ENCODE peak calls at places on chromosomes 2 and 18, in nine cellular contexts. One of them, this sample, is unnamed.

GRCh38 chr2:54122939-54123338 is 7.5 kb downstream of the ACYP2 start:
- DNase-seq in neuronal stem cell: no peak
- DNase-seq in mesenchymal stem cell: peak; percentile 81
- DNase-seq in ascending aorta: peak; percentile 66
- DNase-seq in heart right ventricle: no peak
- DNase-seq in A549: peak; percentile 31
- DNase-seq in mesendoderm: no peak
- DNase-seq in pancreas: no peak
- DNase-seq in Panc1: no peak
- DNase-seq in this sample: no peak

GRCh38 chr18:13321923-13322322 is 103.4 kb downstream of the LDLRAD4 start:
- DNase-seq in neuronal stem cell: no peak
- DNase-seq in mesenchymal stem cell: no peak
- DNase-seq in ascending aorta: no peak
- DNase-seq in heart right ventricle: no peak
- DNase-seq in A549: no peak
- DNase-seq in mesendoderm: no peak
- DNase-seq in pancreas: no peak
- DNase-seq in Panc1: no peak
- DNase-seq in this sample: no peak

GRCh38 chr2:136191041-136191440 is 73.1 kb upstream of the CXCR4 start:
- DNase-seq in neuronal stem cell: no peak
- DNase-seq in mesenchymal stem cell: no peak
- DNase-seq in ascending aorta: no peak
- DNase-seq in heart right ventricle: no peak
- DNase-seq in A549: no peak
- DNase-seq in mesendoderm: no peak
- DNase-seq in pancreas: no peak
- DNase-seq in Panc1: no peak
- DNase-seq in this sample: no peak

GRCh38 chr2:191638079-191638801 is 39.7 kb upstream of the NABP1 start:
- DNase-seq in neuronal stem cell: no peak
- DNase-seq in mesenchymal stem cell: peak; percentile 63
- DNase-seq in ascending aorta: no peak
- DNase-seq in heart right ventricle: no peak
- DNase-seq in A549: no peak
- DNase-seq in mesendoderm: peak; percentile 32
- DNase-seq in pancreas: no peak
- DNase-seq in Panc1: peak; percentile 73
- DNase-seq in this sample: no peak

GRCh38 chr2:64586883-64587481 is 62.9 kb downstream of the AFTPH start:
- DNase-seq in neuronal stem cell: peak; percentile 35
- DNase-seq in mesenchymal stem cell: peak; percentile 69
- DNase-seq in ascending aorta: no peak
- DNase-seq in heart right ventricle: no peak
- DNase-seq in A549: peak; percentile 60
- DNase-seq in mesendoderm: peak; percentile 65
- DNase-seq in pancreas: no peak
- DNase-seq in Panc1: peak; percentile 36
- DNase-seq in this sample: no peak

GRCh38 chr18:69659142-69659651 is 258.5 kb downstream of the DOK6 start:
- DNase-seq in neuronal stem cell: no peak
- DNase-seq in mesenchymal stem cell: no peak
- DNase-seq in ascending aorta: no peak
- DNase-seq in heart right ventricle: no peak
- DNase-seq in A549: no peak
- DNase-seq in mesendoderm: no peak
- DNase-seq in pancreas: no peak
- DNase-seq in Panc1: no peak
- DNase-seq in this sample: no peak

GRCh38 chr2:3754795-3755194 is 51.4 kb downstream of the DCDC2C start:
- DNase-seq in neuronal stem cell: no peak
- DNase-seq in mesenchymal stem cell: no peak
- DNase-seq in ascending aorta: no peak
- DNase-seq in heart right ventricle: no peak
- DNase-seq in A549: no peak
- DNase-seq in mesendoderm: no peak
- DNase-seq in pancreas: no peak
- DNase-seq in Panc1: no peak
- DNase-seq in this sample: no peak

GRCh38 chr2:126700073-126700581 is 44.2 kb downstream of the GYPC start:
- DNase-seq in neuronal stem cell: no peak
- DNase-seq in mesenchymal stem cell: peak; percentile 40
- DNase-seq in ascending aorta: peak; percentile 11
- DNase-seq in heart right ventricle: no peak
- DNase-seq in A549: no peak
- DNase-seq in mesendoderm: peak; percentile 42
- DNase-seq in pancreas: no peak
- DNase-seq in Panc1: no peak
- DNase-seq in this sample: no peak

DNA sequence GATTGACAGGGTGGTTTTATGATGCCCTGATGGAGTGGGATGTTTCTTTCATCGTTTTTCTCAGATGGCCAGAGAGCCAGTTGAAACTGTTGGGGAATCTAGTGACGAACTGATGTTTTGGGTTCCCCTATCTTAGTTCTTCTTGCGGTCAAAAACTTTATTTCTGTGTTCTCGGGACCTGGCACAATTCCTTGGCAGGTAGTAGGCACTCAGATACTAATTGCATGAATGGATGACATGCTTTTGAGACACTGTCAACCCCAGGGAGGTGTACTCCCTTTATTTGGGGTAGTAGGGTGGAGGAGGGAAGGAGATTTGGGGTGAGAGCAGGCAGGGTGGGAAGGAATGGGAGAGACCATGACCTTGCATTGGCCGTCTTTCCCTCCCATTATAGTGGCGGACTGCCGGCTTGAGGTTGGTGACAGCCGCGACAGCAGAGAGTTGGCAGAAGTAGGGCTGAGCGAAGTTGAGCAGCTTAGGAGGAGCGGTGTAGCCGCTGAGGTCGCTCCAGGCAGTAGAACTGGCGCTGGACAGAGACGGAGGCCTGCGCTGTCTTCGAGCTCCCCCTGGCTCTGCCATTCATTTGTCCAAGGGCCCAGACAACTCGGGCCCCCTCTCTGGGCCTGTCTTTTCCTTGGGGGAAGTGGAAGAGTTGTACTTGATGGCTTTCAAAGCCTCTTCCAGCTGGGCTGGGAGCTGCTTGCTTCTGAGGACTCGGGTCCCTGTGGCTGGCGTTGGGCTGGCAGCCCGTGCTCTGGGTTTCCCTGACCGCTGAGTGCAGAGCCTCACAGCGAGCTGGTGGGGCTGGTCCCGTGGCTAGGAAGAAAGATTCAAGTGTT is 2.6 kb downstream of the TET3 start:
- DNase-seq in neuronal stem cell: no peak
- DNase-seq in mesenchymal stem cell: peak; percentile 55
- DNase-seq in ascending aorta: no peak
- DNase-seq in heart right ventricle: peak; percentile 55
- DNase-seq in A549: no peak
- DNase-seq in mesendoderm: no peak
- DNase-seq in pancreas: peak; percentile 55
- DNase-seq in Panc1: no peak
- DNase-seq in this sample: no peak
- H3K4me1 ChIP-seq in neuronal stem cell: peaks cover 34% of the 10 kb centered on the region
- H3K4me1 ChIP-seq in mesenchymal stem cell: peaks cover 33% of the 10 kb centered on the region
- H3K4me1 ChIP-seq in ascending aorta: peaks cover 25% of the 10 kb centered on the region
- H3K4me1 ChIP-seq in heart right ventricle: peaks cover 43% of the 10 kb centered on the region
- H3K4me1 ChIP-seq in A549: peaks cover 43% of the 10 kb centered on the region
- H3K4me1 ChIP-seq in mesendoderm: peaks cover 19% of the 10 kb centered on the region
- H3K4me1 ChIP-seq in pancreas: peaks cover 13% of the 10 kb centered on the region
- H3K4me1 ChIP-seq in Panc1: peaks cover 47% of the 10 kb centered on the region
- H3K4me1 ChIP-seq in this sample: peaks cover 51% of the 10 kb centered on the region

GRCh38 chr2:195535911-195536522 is 121.0 kb upstream of the SLC39A10 start:
- DNase-seq in neuronal stem cell: no peak
- DNase-seq in mesenchymal stem cell: no peak
- DNase-seq in ascending aorta: peak; percentile 73
- DNase-seq in heart right ventricle: no peak
- DNase-seq in A549: no peak
- DNase-seq in mesendoderm: no peak
- DNase-seq in pancreas: peak; percentile 31
- DNase-seq in Panc1: no peak
- DNase-seq in this sample: peak; percentile 38
- H3K4me1 ChIP-seq in neuronal stem cell: no peaks in the 10 kb centered on the region
- H3K4me1 ChIP-seq in mesenchymal stem cell: peaks cover 6% of the 10 kb centered on the region
- H3K4me1 ChIP-seq in ascending aorta: peaks cover 21% of the 10 kb centered on the region
- H3K4me1 ChIP-seq in heart right ventricle: no peaks in the 10 kb centered on the region
- H3K4me1 ChIP-seq in A549: peaks cover 43% of the 10 kb centered on the region
- H3K4me1 ChIP-seq in mesendoderm: peaks cover 3% of the 10 kb centered on the region
- H3K4me1 ChIP-seq in pancreas: peaks cover 6% of the 10 kb centered on the region
- H3K4me1 ChIP-seq in Panc1: peaks cover 28% of the 10 kb centered on the region
- H3K4me1 ChIP-seq in this sample: no peaks in the 10 kb centered on the region

GRCh38 chr2:43327119-43327518 is 100.7 kb upstream of the ZFP36L2 start:
- DNase-seq in neuronal stem cell: no peak
- DNase-seq in mesenchymal stem cell: no peak
- DNase-seq in ascending aorta: peak; percentile 34
- DNase-seq in heart right ventricle: no peak
- DNase-seq in A549: no peak
- DNase-seq in mesendoderm: no peak
- DNase-seq in pancreas: no peak
- DNase-seq in Panc1: no peak
- DNase-seq in this sample: no peak

GRCh38 chr2:43324589-43325447 is 98.4 kb upstream of the ZFP36L2 start:
- DNase-seq in neuronal stem cell: no peak
- DNase-seq in mesenchymal stem cell: peak; percentile 60
- DNase-seq in ascending aorta: peak; percentile 79
- DNase-seq in heart right ventricle: no peak
- DNase-seq in A549: no peak
- DNase-seq in mesendoderm: no peak
- DNase-seq in pancreas: no peak
- DNase-seq in Panc1: no peak
- DNase-seq in this sample: no peak

GRCh38 chr2:43325448-43325811 is 99.0 kb upstream of the ZFP36L2 start:
- DNase-seq in neuronal stem cell: no peak
- DNase-seq in mesenchymal stem cell: no peak
- DNase-seq in ascending aorta: no peak
- DNase-seq in heart right ventricle: no peak
- DNase-seq in A549: no peak
- DNase-seq in mesendoderm: no peak
- DNase-seq in pancreas: no peak
- DNase-seq in Panc1: no peak
- DNase-seq in this sample: no peak

GRCh38 chr2:43328157-43328556 is 101.8 kb upstream of the ZFP36L2 start:
- DNase-seq in neuronal stem cell: no peak
- DNase-seq in mesenchymal stem cell: no peak
- DNase-seq in ascending aorta: peak; percentile 59
- DNase-seq in heart right ventricle: peak; percentile 30
- DNase-seq in A549: no peak
- DNase-seq in mesendoderm: no peak
- DNase-seq in pancreas: no peak
- DNase-seq in Panc1: no peak
- DNase-seq in this sample: no peak

DNA sequence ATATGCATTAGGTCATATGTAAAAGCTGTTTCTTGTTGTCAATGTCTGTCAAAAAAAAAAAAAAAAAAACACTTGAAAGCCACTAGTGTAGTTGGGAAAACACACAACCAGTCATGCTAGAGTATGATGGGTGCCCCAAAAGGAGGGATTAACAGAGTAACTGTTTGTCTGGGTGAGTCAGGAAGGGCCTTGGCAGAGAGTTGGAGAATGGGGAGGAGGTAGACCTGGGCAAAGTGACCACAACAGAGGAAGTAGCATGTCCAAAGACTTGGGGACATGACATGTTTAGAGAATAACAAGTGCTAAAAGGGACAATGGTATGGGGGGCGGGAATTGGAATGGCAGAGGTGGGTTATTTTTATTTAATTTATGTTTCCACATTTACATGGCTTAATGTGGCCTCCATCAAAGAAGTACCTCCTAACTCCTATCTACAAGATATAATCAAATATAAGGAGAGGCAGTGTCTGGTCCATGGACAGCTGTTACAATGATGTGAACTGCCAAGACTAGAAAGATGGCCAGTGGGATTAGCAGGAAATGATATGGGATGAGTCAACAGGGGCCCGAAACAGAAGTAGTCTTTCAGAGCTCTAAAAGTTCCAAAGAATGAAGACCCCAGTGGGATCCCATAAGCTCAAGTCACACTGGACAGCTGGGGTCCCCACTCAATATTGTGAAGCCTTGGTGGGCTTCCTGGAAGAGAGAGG is 99.9 kb upstream of the ZFP36L2 start:
- DNase-seq in neuronal stem cell: no peak
- DNase-seq in mesenchymal stem cell: no peak
- DNase-seq in ascending aorta: peak; percentile 47
- DNase-seq in heart right ventricle: no peak
- DNase-seq in A549: no peak
- DNase-seq in mesendoderm: no peak
- DNase-seq in pancreas: no peak
- DNase-seq in Panc1: no peak
- DNase-seq in this sample: no peak
- H3K4me1 ChIP-seq in neuronal stem cell: no peaks in the 10 kb centered on the region
- H3K4me1 ChIP-seq in mesenchymal stem cell: peaks cover 3% of the 10 kb centered on the region
- H3K4me1 ChIP-seq in ascending aorta: peaks cover 33% of the 10 kb centered on the region
- H3K4me1 ChIP-seq in heart right ventricle: peaks cover 24% of the 10 kb centered on the region
- H3K4me1 ChIP-seq in A549: no peaks in the 10 kb centered on the region
- H3K4me1 ChIP-seq in mesendoderm: peaks cover 8% of the 10 kb centered on the region
- H3K4me1 ChIP-seq in pancreas: no peaks in the 10 kb centered on the region
- H3K4me1 ChIP-seq in Panc1: no peaks in the 10 kb centered on the region
- H3K4me1 ChIP-seq in this sample: peaks cover 43% of the 10 kb centered on the region

GRCh38 chr2:172280820-172281454 is 146.4 kb upstream of the ITGA6 start:
- DNase-seq in neuronal stem cell: no peak
- DNase-seq in mesenchymal stem cell: no peak
- DNase-seq in ascending aorta: no peak
- DNase-seq in heart right ventricle: no peak
- DNase-seq in A549: no peak
- DNase-seq in mesendoderm: no peak
- DNase-seq in pancreas: peak; percentile 42
- DNase-seq in Panc1: no peak
- DNase-seq in this sample: peak; percentile 50

GRCh38 chr2:172283476-172283875 is 143.9 kb upstream of the ITGA6 start:
- DNase-seq in neuronal stem cell: no peak
- DNase-seq in mesenchymal stem cell: peak; percentile 57
- DNase-seq in ascending aorta: no peak
- DNase-seq in heart right ventricle: no peak
- DNase-seq in A549: no peak
- DNase-seq in mesendoderm: peak; percentile 22
- DNase-seq in pancreas: no peak
- DNase-seq in Panc1: no peak
- DNase-seq in this sample: no peak

GRCh38 chr2:172281648-172282576 is 145.5 kb upstream of the ITGA6 start:
- DNase-seq in neuronal stem cell: no peak
- DNase-seq in mesenchymal stem cell: peak; percentile 93
- DNase-seq in ascending aorta: no peak
- DNase-seq in heart right ventricle: no peak
- DNase-seq in A549: no peak
- DNase-seq in mesendoderm: no peak
- DNase-seq in pancreas: no peak
- DNase-seq in Panc1: no peak
- DNase-seq in this sample: no peak

GRCh38 chr2:172284209-172284608 is 143.2 kb upstream of the ITGA6 start:
- DNase-seq in neuronal stem cell: no peak
- DNase-seq in mesenchymal stem cell: no peak
- DNase-seq in ascending aorta: no peak
- DNase-seq in heart right ventricle: no peak
- DNase-seq in A549: no peak
- DNase-seq in mesendoderm: no peak
- DNase-seq in pancreas: no peak
- DNase-seq in Panc1: no peak
- DNase-seq in this sample: no peak

DNA sequence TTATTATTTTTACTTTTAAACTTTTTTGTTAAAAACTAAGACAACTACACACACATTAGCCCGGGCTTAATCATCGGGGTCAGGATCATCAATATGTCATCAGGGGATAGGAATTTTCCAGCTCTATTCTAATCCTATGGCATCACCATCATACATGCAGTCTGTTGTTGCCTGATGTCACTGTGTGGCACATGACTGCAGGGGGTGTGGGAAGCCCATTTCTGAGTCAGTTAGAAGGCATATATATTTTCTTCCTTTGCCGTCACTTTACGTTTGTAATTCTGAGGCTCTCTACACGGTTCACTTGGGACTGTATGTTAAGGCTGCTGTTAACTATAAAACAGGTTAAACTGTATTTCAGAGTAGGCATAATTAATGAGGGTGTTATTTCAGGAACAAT is 144.4 kb upstream of the ITGA6 start:
- DNase-seq in neuronal stem cell: no peak
- DNase-seq in mesenchymal stem cell: peak; percentile 97
- DNase-seq in ascending aorta: no peak
- DNase-seq in heart right ventricle: no peak
- DNase-seq in A549: no peak
- DNase-seq in mesendoderm: peak; percentile 29
- DNase-seq in pancreas: no peak
- DNase-seq in Panc1: no peak
- DNase-seq in this sample: no peak
- H3K4me1 ChIP-seq in neuronal stem cell: peaks cover 30% of the 10 kb centered on the region
- H3K4me1 ChIP-seq in mesenchymal stem cell: peaks cover 16% of the 10 kb centered on the region
- H3K4me1 ChIP-seq in ascending aorta: peaks cover 6% of the 10 kb centered on the region
- H3K4me1 ChIP-seq in heart right ventricle: peaks cover 16% of the 10 kb centered on the region
- H3K4me1 ChIP-seq in A549: no peaks in the 10 kb centered on the region
- H3K4me1 ChIP-seq in mesendoderm: no peaks in the 10 kb centered on the region
- H3K4me1 ChIP-seq in pancreas: no peaks in the 10 kb centered on the region
- H3K4me1 ChIP-seq in Panc1: no peaks in the 10 kb centered on the region
- H3K4me1 ChIP-seq in this sample: peaks cover 36% of the 10 kb centered on the region

This sample was measured in heart left ventricle.